ENCODE peak calls at places on chromosomes 13 and 19, in seven cellular contexts. One of them, this sample, is unnamed.

GRCh38 chr19:39997595-39998216 is 846 bp downstream of the ZNF546 start:
- DNase-seq in naive thymus-derived CD4-positive, alpha-beta T cell: no peak
- DNase-seq in cardiac muscle cell: peak; percentile 24
- DNase-seq in fibroblast of lung: peak; percentile 63
- DNase-seq in lung: no peak
- DNase-seq in left ventricle myocardium inferior: no peak
- DNase-seq in mesendoderm: no peak
- DNase-seq in this sample: no peak

GRCh38 chr13:112693831-112694497 is 4.1 kb downstream of the ATP11A start:
- DNase-seq in naive thymus-derived CD4-positive, alpha-beta T cell: no peak
- DNase-seq in cardiac muscle cell: peak; percentile 76
- DNase-seq in fibroblast of lung: peak; percentile 68
- DNase-seq in lung: peak; percentile 73
- DNase-seq in left ventricle myocardium inferior: no peak
- DNase-seq in mesendoderm: no peak
- DNase-seq in this sample: no peak

GRCh38 chr19:48551437-48552302 is at the start of gene SULT2B1:
- DNase-seq in naive thymus-derived CD4-positive, alpha-beta T cell: no peak
- DNase-seq in cardiac muscle cell: no peak
- DNase-seq in fibroblast of lung: no peak
- DNase-seq in lung: peak; percentile 54
- DNase-seq in left ventricle myocardium inferior: no peak
- DNase-seq in mesendoderm: no peak
- DNase-seq in this sample: no peak

GRCh38 chr19:52138614-52139290 is 986 bp downstream of the ZNF616 start:
- DNase-seq in naive thymus-derived CD4-positive, alpha-beta T cell: peak; percentile 2
- DNase-seq in cardiac muscle cell: peak; percentile 29
- DNase-seq in fibroblast of lung: no peak
- DNase-seq in lung: no peak
- DNase-seq in left ventricle myocardium inferior: no peak
- DNase-seq in mesendoderm: peak; percentile 86
- DNase-seq in this sample: peak; percentile 74

GRCh38 chr19:46624958-46625661 is at the start of gene PTGIR:
- DNase-seq in naive thymus-derived CD4-positive, alpha-beta T cell: no peak
- DNase-seq in cardiac muscle cell: peak; percentile 90
- DNase-seq in fibroblast of lung: peak; percentile 78
- DNase-seq in lung: peak; percentile 55
- DNase-seq in left ventricle myocardium inferior: peak; percentile 81
- DNase-seq in mesendoderm: peak; percentile 58
- DNase-seq in this sample: peak; percentile 41

GRCh38 chr19:37931941-37932655 is 25.1 kb downstream of the SIPA1L3 start:
- DNase-seq in naive thymus-derived CD4-positive, alpha-beta T cell: no peak
- DNase-seq in cardiac muscle cell: peak; percentile 63
- DNase-seq in fibroblast of lung: peak; percentile 66
- DNase-seq in lung: peak; percentile 88
- DNase-seq in left ventricle myocardium inferior: peak; percentile 32
- DNase-seq in mesendoderm: peak; percentile 87
- DNase-seq in this sample: peak; percentile 74

GRCh38 chr13:21694831-21695230 is 24.0 kb downstream of the FGF9 start:
- DNase-seq in naive thymus-derived CD4-positive, alpha-beta T cell: no peak
- DNase-seq in cardiac muscle cell: no peak
- DNase-seq in fibroblast of lung: no peak
- DNase-seq in lung: no peak
- DNase-seq in left ventricle myocardium inferior: peak; percentile 52
- DNase-seq in mesendoderm: no peak
- DNase-seq in this sample: no peak

GRCh38 chr19:7565332-7565731 is 29.8 kb downstream of the PNPLA6 start:
- DNase-seq in naive thymus-derived CD4-positive, alpha-beta T cell: no peak
- DNase-seq in cardiac muscle cell: no peak
- DNase-seq in fibroblast of lung: no peak
- DNase-seq in lung: no peak
- DNase-seq in left ventricle myocardium inferior: no peak
- DNase-seq in mesendoderm: no peak
- DNase-seq in this sample: no peak

GRCh38 chr13:28820099-28821051 is at the start of gene MTUS2:
- DNase-seq in naive thymus-derived CD4-positive, alpha-beta T cell: no peak
- DNase-seq in cardiac muscle cell: no peak
- DNase-seq in fibroblast of lung: no peak
- DNase-seq in lung: no peak
- DNase-seq in left ventricle myocardium inferior: no peak
- DNase-seq in mesendoderm: peak; percentile 38
- DNase-seq in this sample: no peak

GRCh38 chr19:8988204-8988603 is 22.0 kb downstream of the MUC16 start:
- DNase-seq in naive thymus-derived CD4-positive, alpha-beta T cell: no peak
- DNase-seq in cardiac muscle cell: no peak
- DNase-seq in fibroblast of lung: no peak
- DNase-seq in lung: no peak
- DNase-seq in left ventricle myocardium inferior: no peak
- DNase-seq in mesendoderm: peak; percentile 23
- DNase-seq in this sample: peak; percentile 13

GRCh38 chr19:51742736-51743288 is 8.9 kb downstream of the FPR1 start:
- DNase-seq in naive thymus-derived CD4-positive, alpha-beta T cell: no peak
- DNase-seq in cardiac muscle cell: no peak
- DNase-seq in fibroblast of lung: no peak
- DNase-seq in lung: no peak
- DNase-seq in left ventricle myocardium inferior: no peak
- DNase-seq in mesendoderm: no peak
- DNase-seq in this sample: no peak

GRCh38 chr19:29541473-29542253 is 15.9 kb downstream of the VSTM2B start:
- DNase-seq in naive thymus-derived CD4-positive, alpha-beta T cell: no peak
- DNase-seq in cardiac muscle cell: no peak
- DNase-seq in fibroblast of lung: no peak
- DNase-seq in lung: no peak
- DNase-seq in left ventricle myocardium inferior: no peak
- DNase-seq in mesendoderm: no peak
- DNase-seq in this sample: no peak

GRCh38 chr19:19064811-19065745 is 1.3 kb downstream of the SLC25A42 start:
- DNase-seq in naive thymus-derived CD4-positive, alpha-beta T cell: peak; percentile 9
- DNase-seq in cardiac muscle cell: peak; percentile 22
- DNase-seq in fibroblast of lung: no peak
- DNase-seq in lung: no peak
- DNase-seq in left ventricle myocardium inferior: no peak
- DNase-seq in mesendoderm: no peak
- DNase-seq in this sample: peak; percentile 32

GRCh38 chr19:518292-519231 is 11.3 kb downstream of the TPGS1 start:
- DNase-seq in naive thymus-derived CD4-positive, alpha-beta T cell: peak; percentile 65
- DNase-seq in cardiac muscle cell: peak; percentile 70
- DNase-seq in fibroblast of lung: peak; percentile 94
- DNase-seq in lung: no peak
- DNase-seq in left ventricle myocardium inferior: no peak
- DNase-seq in mesendoderm: peak; percentile 93
- DNase-seq in this sample: no peak

GRCh38 chr19:16206637-16207036 is 8.9 kb downstream of the AP1M1 start:
- DNase-seq in naive thymus-derived CD4-positive, alpha-beta T cell: no peak
- DNase-seq in cardiac muscle cell: no peak
- DNase-seq in fibroblast of lung: no peak
- DNase-seq in lung: no peak
- DNase-seq in left ventricle myocardium inferior: no peak
- DNase-seq in mesendoderm: no peak
- DNase-seq in this sample: no peak

DNA sequence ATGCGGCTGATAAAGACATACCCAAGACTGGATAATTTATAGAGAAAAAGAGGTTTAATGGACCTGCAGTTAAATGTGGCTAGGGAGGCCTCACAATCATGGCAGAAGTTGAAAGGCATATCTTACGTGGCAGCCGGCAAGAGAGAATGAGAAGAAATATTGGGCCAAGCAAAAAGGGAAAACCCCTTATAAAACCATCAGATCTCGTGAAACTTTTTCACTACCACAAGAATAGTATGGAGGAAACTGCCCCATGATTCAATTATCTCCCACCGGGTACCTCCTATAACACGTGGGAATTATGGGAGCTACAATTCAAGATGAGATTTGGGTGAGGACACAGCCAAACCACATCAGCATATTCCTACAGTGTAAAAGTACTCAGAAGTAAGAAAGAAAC is 4.7 kb upstream of the KBTBD7 start:
- DNase-seq in naive thymus-derived CD4-positive, alpha-beta T cell: no peak
- DNase-seq in cardiac muscle cell: no peak
- DNase-seq in fibroblast of lung: no peak
- DNase-seq in lung: no peak
- DNase-seq in left ventricle myocardium inferior: no peak
- DNase-seq in mesendoderm: no peak
- DNase-seq in this sample: no peak
- H3K4me1 ChIP-seq in naive thymus-derived CD4-positive, alpha-beta T cell: no peaks in the 10 kb centered on the region
- H3K4me1 ChIP-seq in cardiac muscle cell: no peaks in the 10 kb centered on the region
- H3K4me1 ChIP-seq in fibroblast of lung: no peaks in the 10 kb centered on the region
- H3K4me1 ChIP-seq in lung: no peaks in the 10 kb centered on the region
- H3K4me1 ChIP-seq in left ventricle myocardium inferior: peaks cover 3% of the 10 kb centered on the region
- H3K4me1 ChIP-seq in mesendoderm: no peaks in the 10 kb centered on the region
- H3K4me1 ChIP-seq in this sample: no peaks in the 10 kb centered on the region

GRCh38 chr19:10748924-10749434 is 31.1 kb downstream of the DNM2 start:
- DNase-seq in naive thymus-derived CD4-positive, alpha-beta T cell: no peak
- DNase-seq in cardiac muscle cell: peak; percentile 59
- DNase-seq in fibroblast of lung: no peak
- DNase-seq in lung: peak; percentile 77
- DNase-seq in left ventricle myocardium inferior: peak; percentile 49
- DNase-seq in mesendoderm: no peak
- DNase-seq in this sample: peak; percentile 63

GRCh38 chr19:10747271-10747670 is 29.4 kb downstream of the DNM2 start:
- DNase-seq in naive thymus-derived CD4-positive, alpha-beta T cell: no peak
- DNase-seq in cardiac muscle cell: no peak
- DNase-seq in fibroblast of lung: no peak
- DNase-seq in lung: no peak
- DNase-seq in left ventricle myocardium inferior: no peak
- DNase-seq in mesendoderm: peak; percentile 44
- DNase-seq in this sample: no peak

GRCh38 chr19:10747674-10748073 is 29.8 kb downstream of the DNM2 start:
- DNase-seq in naive thymus-derived CD4-positive, alpha-beta T cell: no peak
- DNase-seq in cardiac muscle cell: no peak
- DNase-seq in fibroblast of lung: no peak
- DNase-seq in lung: no peak
- DNase-seq in left ventricle myocardium inferior: no peak
- DNase-seq in mesendoderm: no peak
- DNase-seq in this sample: no peak

GRCh38 chr19:10749435-10750384 is 31.8 kb downstream of the DNM2 start:
- DNase-seq in naive thymus-derived CD4-positive, alpha-beta T cell: no peak
- DNase-seq in cardiac muscle cell: no peak
- DNase-seq in fibroblast of lung: no peak
- DNase-seq in lung: peak; percentile 61
- DNase-seq in left ventricle myocardium inferior: no peak
- DNase-seq in mesendoderm: no peak
- DNase-seq in this sample: no peak

GRCh38 chr19:10748195-10748923 is 30.5 kb downstream of the DNM2 start:
- DNase-seq in naive thymus-derived CD4-positive, alpha-beta T cell: no peak
- DNase-seq in cardiac muscle cell: no peak
- DNase-seq in fibroblast of lung: no peak
- DNase-seq in lung: no peak
- DNase-seq in left ventricle myocardium inferior: no peak
- DNase-seq in mesendoderm: no peak
- DNase-seq in this sample: no peak
- H3K27ac ChIP-seq in naive thymus-derived CD4-positive, alpha-beta T cell: peak overlapping the region; percentile 44
- H3K27ac ChIP-seq in cardiac muscle cell: peak overlapping the region; percentile 64
- H3K27ac ChIP-seq in fibroblast of lung: peak overlapping the region; percentile 18
- H3K27ac ChIP-seq in lung: peak overlapping the region; percentile 93
- H3K27ac ChIP-seq in left ventricle myocardium inferior: peak overlapping the region; percentile 94
- H3K27ac ChIP-seq in mesendoderm: no peak overlapping the region
- H3K27ac ChIP-seq in this sample: no peak overlapping the region

GRCh38 chr13:30453727-30454126 is 12.0 kb downstream of the HMGB1 start:
- DNase-seq in naive thymus-derived CD4-positive, alpha-beta T cell: no peak
- DNase-seq in cardiac muscle cell: peak; percentile 24
- DNase-seq in fibroblast of lung: no peak
- DNase-seq in lung: no peak
- DNase-seq in left ventricle myocardium inferior: no peak
- DNase-seq in mesendoderm: no peak
- DNase-seq in this sample: no peak

GRCh38 chr13:30456290-30456689 is 9.4 kb downstream of the HMGB1 start:
- DNase-seq in naive thymus-derived CD4-positive, alpha-beta T cell: no peak
- DNase-seq in cardiac muscle cell: peak; percentile 34
- DNase-seq in fibroblast of lung: no peak
- DNase-seq in lung: no peak
- DNase-seq in left ventricle myocardium inferior: no peak
- DNase-seq in mesendoderm: no peak
- DNase-seq in this sample: no peak

GRCh38 chr13:30454991-30455390 is 10.7 kb downstream of the HMGB1 start:
- DNase-seq in naive thymus-derived CD4-positive, alpha-beta T cell: no peak
- DNase-seq in cardiac muscle cell: no peak
- DNase-seq in fibroblast of lung: no peak
- DNase-seq in lung: no peak
- DNase-seq in left ventricle myocardium inferior: no peak
- DNase-seq in mesendoderm: no peak
- DNase-seq in this sample: no peak

GRCh38 chr13:30457306-30457891 is 8.3 kb downstream of the HMGB1 start:
- DNase-seq in naive thymus-derived CD4-positive, alpha-beta T cell: no peak
- DNase-seq in cardiac muscle cell: peak; percentile 10
- DNase-seq in fibroblast of lung: no peak
- DNase-seq in lung: no peak
- DNase-seq in left ventricle myocardium inferior: no peak
- DNase-seq in mesendoderm: no peak
- DNase-seq in this sample: peak; percentile 34
- H3K4me1 ChIP-seq in naive thymus-derived CD4-positive, alpha-beta T cell: peaks cover 9% of the 10 kb centered on the region
- H3K4me1 ChIP-seq in cardiac muscle cell: peaks cover 8% of the 10 kb centered on the region
- H3K4me1 ChIP-seq in fibroblast of lung: no peaks in the 10 kb centered on the region
- H3K4me1 ChIP-seq in lung: no peaks in the 10 kb centered on the region
- H3K4me1 ChIP-seq in left ventricle myocardium inferior: peaks cover 11% of the 10 kb centered on the region
- H3K4me1 ChIP-seq in mesendoderm: no peaks in the 10 kb centered on the region
- H3K4me1 ChIP-seq in this sample: peaks cover 3% of the 10 kb centered on the region

GRCh38 chr13:43271152-43271551 is 247.8 kb downstream of the DNAJC15 start:
- DNase-seq in naive thymus-derived CD4-positive, alpha-beta T cell: no peak
- DNase-seq in cardiac muscle cell: no peak
- DNase-seq in fibroblast of lung: no peak
- DNase-seq in lung: no peak
- DNase-seq in left ventricle myocardium inferior: no peak
- DNase-seq in mesendoderm: no peak
- DNase-seq in this sample: no peak
- H3K27ac ChIP-seq in naive thymus-derived CD4-positive, alpha-beta T cell: no peak overlapping the region
- H3K27ac ChIP-seq in cardiac muscle cell: peak overlapping the region; percentile 94
- H3K27ac ChIP-seq in fibroblast of lung: no peak overlapping the region
- H3K27ac ChIP-seq in lung: no peak overlapping the region
- H3K27ac ChIP-seq in left ventricle myocardium inferior: no peak overlapping the region
- H3K27ac ChIP-seq in mesendoderm: no peak overlapping the region
- H3K27ac ChIP-seq in this sample: no peak overlapping the region

GRCh38 chr13:43301341-43301969 is 278.1 kb downstream of the DNAJC15 start:
- DNase-seq in naive thymus-derived CD4-positive, alpha-beta T cell: no peak
- DNase-seq in cardiac muscle cell: no peak
- DNase-seq in fibroblast of lung: peak; percentile 42
- DNase-seq in lung: no peak
- DNase-seq in left ventricle myocardium inferior: no peak
- DNase-seq in mesendoderm: no peak
- DNase-seq in this sample: peak; percentile 84
- H3K4me1 ChIP-seq in naive thymus-derived CD4-positive, alpha-beta T cell: no peaks in the 10 kb centered on the region
- H3K4me1 ChIP-seq in cardiac muscle cell: peaks cover 19% of the 10 kb centered on the region
- H3K4me1 ChIP-seq in fibroblast of lung: no peaks in the 10 kb centered on the region
- H3K4me1 ChIP-seq in lung: peaks cover 3% of the 10 kb centered on the region
- H3K4me1 ChIP-seq in left ventricle myocardium inferior: peaks cover 20% of the 10 kb centered on the region
- H3K4me1 ChIP-seq in mesendoderm: no peaks in the 10 kb centered on the region
- H3K4me1 ChIP-seq in this sample: peaks cover 55% of the 10 kb centered on the region

GRCh38 chr19:2223959-2224358 is 12.2 kb downstream of the PLEKHJ1 start:
- DNase-seq in naive thymus-derived CD4-positive, alpha-beta T cell: no peak
- DNase-seq in cardiac muscle cell: no peak
- DNase-seq in fibroblast of lung: no peak
- DNase-seq in lung: no peak
- DNase-seq in left ventricle myocardium inferior: no peak
- DNase-seq in mesendoderm: no peak
- DNase-seq in this sample: no peak
- H3K27ac ChIP-seq in naive thymus-derived CD4-positive, alpha-beta T cell: no peak overlapping the region
- H3K27ac ChIP-seq in cardiac muscle cell: no peak overlapping the region
- H3K27ac ChIP-seq in fibroblast of lung: no peak overlapping the region
- H3K27ac ChIP-seq in lung: no peak overlapping the region
- H3K27ac ChIP-seq in left ventricle myocardium inferior: no peak overlapping the region
- H3K27ac ChIP-seq in mesendoderm: no peak overlapping the region
- H3K27ac ChIP-seq in this sample: no peak overlapping the region

This sample was measured in SJCRH30.